ENCODE peak calls at places on chromosomes 3 and 15, in seven cellular contexts. H is cardiac muscle cell, E is heart right ventricle, U is lung, D is mucosa of descending colon, Q is neuronal stem cell, A is right cardiac atrium. V is an unnamed sample. For H3K4me1, the result is how much of the 10 kb centered on the place peaks cover.

GRCh38 chr15:68620721-68621528 is 42.1 kb downstream of the CORO2B start:
- DNase-seq in D (peak), U (peak), E (peak), H (peak), A (peak), Q (no peak), V (peak)

GRCh38 chr3:14775011-14775410 is 43.8 kb upstream of the FGD5 start:
- DNase-seq in E (no peak), U (no peak), A (no peak), Q (no peak), H (no peak), D (no peak), V (no peak)

GRCh38 chr15:52148409-52148808 is 35.8 kb upstream of the BCL2L10 start:
- DNase-seq in A (no peak), D (no peak), H (no peak), E (no peak), U (no peak), Q (no peak), V (no peak)

GRCh38 chr3:172591876-172592771 is 68.9 kb upstream of the TNFSF10 start:
- DNase-seq in Q (no peak), A (no peak), E (no peak), H (no peak), U (no peak), D (no peak), V (no peak)

GRCh38 chr3:128297401-128298138 is 144.3 kb downstream of the EEFSEC start:
- DNase-seq in A (peak), U (no peak), E (no peak), H (peak), Q (no peak), D (no peak), V (no peak)

GRCh38 chr3:138188013-138188352 is 882 bp downstream of the ARMC8 start:
- DNase-seq in A (no peak), U (no peak), Q (no peak), E (no peak), D (no peak), H (peak), V (no peak)

GRCh38 chr15:37106490-37107001 is 6.2 kb upstream of the MEIS2 start:
- DNase-seq in H (peak), E (peak), A (peak), Q (peak), U (no peak), D (no peak), V (peak)

GRCh38 chr3:149790265-149790664 is 2.1 kb downstream of the ANKUB1 start:
- DNase-seq in A (no peak), U (no peak), E (no peak), Q (no peak), H (no peak), D (no peak), V (no peak)

GRCh38 chr3:87792532-87793321 is 266.1 kb downstream of the CGGBP1 start:
- DNase-seq in A (peak), D (peak), E (peak), U (peak), H (peak), Q (peak), V (peak)

GRCh38 chr3:144770813-144771400 is 799.3 kb downstream of the DIPK2A start:
- DNase-seq in D (no peak), Q (peak), A (no peak), U (no peak), E (no peak), H (peak), V (no peak)

GRCh38 chr15:89971592-89971997 is 29.5 kb upstream of the ZNF710 start:
- DNase-seq in Q (peak), E (peak), H (peak), U (peak), A (peak), D (peak), V (no peak)

GRCh38 chr3:148433665-148434064 is 264.0 kb upstream of the AGTR1 start:
- DNase-seq in H (no peak), Q (no peak), E (no peak), A (no peak), D (no peak), U (no peak), V (no peak)

GRCh38 chr15:67120839-67121540 is 55.6 kb downstream of the SMAD3 start:
- DNase-seq in A (peak), E (peak), H (peak), U (peak), D (peak), Q (no peak), V (peak)

GRCh38 chr15:48981941-48982340 is 18.2 kb upstream of the SHC4 start:
- DNase-seq in A (no peak), Q (no peak), U (no peak), D (no peak), H (peak), E (no peak), V (no peak)

GRCh38 chr15:28269097-28269496 is 52.9 kb downstream of the HERC2 start:
- DNase-seq in D (no peak), E (peak), H (no peak), U (no peak), Q (no peak), A (peak), V (no peak)

GRCh38 chr3:125090649-125091048 is 34.9 kb upstream of the HEG1 start:
- DNase-seq in E (no peak), A (no peak), U (no peak), H (no peak), Q (no peak), D (no peak), V (no peak)

GRCh38 chr3:197847866-197848401 is 56.9 kb downstream of the LRCH3 start:
- DNase-seq in A (no peak), U (no peak), Q (no peak), H (no peak), D (no peak), E (no peak), V (no peak)

GRCh38 chr3:121436641-121437040 is 109.1 kb downstream of the POLQ start:
- DNase-seq in Q (no peak), H (no peak), E (no peak), D (no peak), A (no peak), U (no peak), V (no peak)

GRCh38 chr15:29687939-29688884 is 134.1 kb downstream of the TJP1 start:
- DNase-seq in A (no peak), H (no peak), D (peak), E (no peak), Q (no peak), U (no peak), V (peak)

GRCh38 chr3:72043212-72044133 is 258.5 kb upstream of the PROK2 start:
- DNase-seq in H (peak), U (no peak), Q (no peak), A (no peak), E (no peak), D (no peak), V (no peak)

GRCh38 chr3:60064210-60065178 is 1014.7 kb upstream of the CFAP20DC start:
- DNase-seq in D (no peak), A (no peak), Q (no peak), H (no peak), U (no peak), E (no peak), V (no peak)

GRCh38 chr3:120203016-120203415 is 82.0 kb downstream of the GPR156 start:
- DNase-seq in H (peak), A (no peak), E (no peak), D (no peak), Q (no peak), U (peak), V (no peak)

GRCh38 chr3:186824430-186825139 is 17.9 kb upstream of the ADIPOQ start:
- DNase-seq in A (no peak), E (no peak), D (no peak), U (no peak), H (no peak), Q (no peak), V (no peak)

GRCh38 chr15:87528873-87529272 is 727.7 kb downstream of the NTRK3 start:
- DNase-seq in Q (no peak), E (no peak), D (no peak), U (no peak), H (no peak), A (no peak), V (no peak)

GRCh38 chr3:162143181-162143580 is 646.6 kb downstream of the OTOL1 start:
- DNase-seq in D (no peak), U (no peak), A (no peak), E (no peak), Q (no peak), H (no peak), V (no peak)

DNA sequence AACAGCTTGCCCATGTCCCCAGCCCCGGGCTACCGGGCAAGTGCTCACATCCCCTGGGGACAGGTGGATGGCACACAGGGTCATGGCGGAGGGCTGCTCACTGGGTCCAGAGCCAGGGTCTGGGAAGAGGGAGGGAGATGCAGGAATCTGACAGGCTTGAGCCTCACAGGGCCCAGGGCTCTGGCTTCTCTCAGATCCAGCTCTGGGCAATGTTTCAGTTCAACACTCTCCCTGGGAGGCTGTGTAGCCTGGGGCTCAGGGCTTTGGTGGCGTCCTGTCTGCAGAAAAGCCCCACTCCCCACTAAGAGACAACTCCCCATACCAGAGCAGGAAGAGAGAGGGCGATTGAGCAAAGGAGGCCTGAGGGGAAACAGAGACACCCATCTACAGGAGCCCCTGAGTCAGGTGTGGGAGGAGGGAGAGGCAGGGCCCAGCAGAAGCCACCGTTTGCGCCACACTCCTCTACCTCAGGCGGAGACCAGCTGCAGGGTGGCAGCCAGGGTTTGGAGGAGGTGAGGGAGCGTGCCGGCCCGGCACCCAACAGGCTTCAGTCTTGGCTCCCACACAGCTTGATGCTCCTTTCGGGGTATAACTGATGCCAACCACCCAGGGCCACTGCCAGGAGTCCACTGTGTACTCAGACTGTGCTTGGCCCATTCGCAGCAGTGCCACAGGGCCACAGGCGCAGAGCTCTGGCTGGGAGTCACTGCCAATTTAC is 16.8 kb upstream of the SRP14 start:
- DNase-seq in D (peak), H (no peak), Q (no peak), U (no peak), A (peak), E (peak), V (peak)
- H3K4me1 ChIP-seq in D (under half), H (under half), Q (under half), U (under half), A (under half), E (half or more), V (under half)

DNA sequence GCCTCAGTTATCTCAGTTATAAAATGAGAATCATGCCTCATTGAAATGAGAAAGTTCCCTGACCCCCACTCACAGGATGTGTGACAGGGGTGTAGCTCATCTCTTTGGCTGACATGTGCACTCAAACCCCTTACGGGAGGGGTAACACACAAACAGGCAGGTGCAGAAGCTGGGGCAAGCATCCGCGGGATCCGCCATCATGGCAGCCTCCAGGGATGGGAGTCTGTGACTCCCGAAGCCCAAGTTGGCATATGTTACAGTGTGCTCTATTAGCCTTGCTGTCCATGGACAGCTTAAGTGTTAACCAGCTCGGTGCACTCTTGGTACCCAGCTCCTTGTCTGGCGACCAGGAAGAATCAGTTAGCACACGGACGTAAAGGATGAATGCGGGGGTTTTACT is 822.7 kb upstream of the SEMA6D start:
- DNase-seq in E (no peak), D (no peak), H (no peak), U (no peak), A (no peak), Q (no peak), V (peak)
- H3K4me3 ChIP-seq in E (no peak), D (no peak), H (no peak), U (no peak), A (no peak), Q (no peak), V (no peak)

GRCh38 chr15:42106278-42106677 is 11.9 kb upstream of the PLA2G4D start:
- DNase-seq in Q (no peak), D (no peak), E (no peak), H (no peak), U (peak), A (no peak), V (no peak)
- H3K4me1 ChIP-seq in Q (under half), D (under half), E (under half), H (under half), U (under half), A (under half), V (under half)

DNA sequence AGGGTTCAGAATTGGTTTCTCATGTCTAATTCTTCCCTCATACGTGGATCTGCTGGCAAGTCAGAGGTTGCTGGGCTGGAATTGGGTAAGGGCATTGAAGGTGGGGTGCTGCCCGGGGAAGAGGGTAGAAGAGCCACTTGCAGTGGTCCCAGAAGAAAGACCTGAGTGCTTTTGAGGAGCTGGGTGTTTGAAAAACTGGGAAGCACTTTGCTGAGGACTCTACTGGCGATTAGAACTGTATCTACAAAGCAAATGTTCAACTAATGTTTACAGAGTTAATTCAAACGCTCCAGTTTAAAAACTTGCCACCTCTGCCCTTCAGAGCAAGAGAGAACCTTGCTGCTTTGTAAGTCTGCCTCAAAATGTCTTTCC is 21.9 kb downstream of the TRIM71 start:
- DNase-seq in A (no peak), H (no peak), Q (no peak), E (no peak), D (no peak), U (no peak), V (no peak)
- H3K4me3 ChIP-seq in A (no peak), H (no peak), Q (no peak), E (no peak), D (no peak), U (no peak), V (no peak)

DNA sequence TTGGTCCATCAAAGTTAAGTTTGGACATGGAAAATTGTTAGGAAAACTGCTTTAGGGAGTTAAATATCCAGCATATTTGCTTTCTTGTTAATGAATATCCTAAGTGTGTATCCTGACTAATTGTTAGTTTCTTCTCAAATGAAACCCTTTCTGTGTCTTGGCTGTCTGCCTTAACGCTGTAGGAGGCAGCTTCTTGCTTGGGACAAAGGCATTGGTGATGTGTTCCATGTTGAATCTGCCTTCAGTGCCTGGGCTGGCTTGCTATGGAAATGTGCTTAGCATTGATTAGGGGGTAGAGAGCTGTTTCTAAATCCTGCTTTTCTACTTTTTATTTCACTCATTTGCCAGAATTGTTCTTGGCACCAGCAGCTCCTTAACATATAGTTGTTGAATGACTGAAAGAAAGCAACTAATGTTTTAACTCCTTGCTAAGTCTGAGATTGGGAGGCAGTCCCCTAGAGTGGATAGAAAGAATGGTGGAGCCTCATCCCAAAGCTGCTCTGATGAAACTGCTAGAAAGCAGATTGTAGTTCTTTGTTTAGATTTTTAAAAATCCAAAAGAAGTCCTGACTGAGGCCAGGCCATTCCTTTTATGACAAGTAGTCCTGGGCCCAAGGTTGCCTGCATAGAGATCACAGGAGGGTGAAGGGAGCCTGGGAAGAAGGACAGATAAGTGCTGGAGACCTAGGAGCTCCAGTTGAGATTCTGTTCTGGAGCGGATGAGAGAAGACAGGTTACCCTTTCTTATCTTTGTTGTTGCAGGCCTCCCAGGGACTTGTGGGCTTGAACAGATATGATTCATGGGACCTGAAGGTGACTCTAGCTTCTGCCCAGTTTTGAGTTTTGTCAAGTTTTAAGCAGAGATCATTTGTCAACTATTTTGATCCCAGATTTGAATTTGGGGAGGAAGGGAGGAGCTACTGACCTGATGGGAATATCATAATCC is 39.3 kb downstream of the OXNAD1 start:
- DNase-seq in U (no peak), H (no peak), A (no peak), E (no peak), D (no peak), Q (no peak), V (no peak)
- H3K4me1 ChIP-seq in U (under half), H (under half), A (under half), E (under half), D (under half), Q (under half), V (under half)

DNA sequence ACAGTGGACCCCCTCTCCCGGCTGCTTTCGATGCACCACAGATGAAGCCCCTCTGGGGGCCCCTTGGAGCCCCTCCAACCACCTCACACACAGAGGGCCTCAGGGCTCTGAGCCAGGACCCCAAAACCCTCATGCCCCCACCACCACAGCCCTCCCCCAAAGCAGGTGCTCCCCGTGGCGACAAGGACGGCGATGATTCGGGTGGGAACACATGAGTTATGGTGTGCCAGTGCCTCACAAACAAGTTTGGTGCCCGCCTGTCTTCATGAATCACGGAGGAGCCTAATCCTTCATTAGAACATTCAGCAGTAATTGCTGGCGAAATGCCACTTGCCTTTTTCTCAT is 157.3 kb downstream of the TLE3 start:
- DNase-seq in U (no peak), Q (no peak), D (no peak), E (no peak), A (no peak), H (no peak), V (no peak)
- H3K4me3 ChIP-seq in U (no peak), Q (no peak), D (no peak), E (no peak), A (no peak), H (no peak), V (no peak)

DNA sequence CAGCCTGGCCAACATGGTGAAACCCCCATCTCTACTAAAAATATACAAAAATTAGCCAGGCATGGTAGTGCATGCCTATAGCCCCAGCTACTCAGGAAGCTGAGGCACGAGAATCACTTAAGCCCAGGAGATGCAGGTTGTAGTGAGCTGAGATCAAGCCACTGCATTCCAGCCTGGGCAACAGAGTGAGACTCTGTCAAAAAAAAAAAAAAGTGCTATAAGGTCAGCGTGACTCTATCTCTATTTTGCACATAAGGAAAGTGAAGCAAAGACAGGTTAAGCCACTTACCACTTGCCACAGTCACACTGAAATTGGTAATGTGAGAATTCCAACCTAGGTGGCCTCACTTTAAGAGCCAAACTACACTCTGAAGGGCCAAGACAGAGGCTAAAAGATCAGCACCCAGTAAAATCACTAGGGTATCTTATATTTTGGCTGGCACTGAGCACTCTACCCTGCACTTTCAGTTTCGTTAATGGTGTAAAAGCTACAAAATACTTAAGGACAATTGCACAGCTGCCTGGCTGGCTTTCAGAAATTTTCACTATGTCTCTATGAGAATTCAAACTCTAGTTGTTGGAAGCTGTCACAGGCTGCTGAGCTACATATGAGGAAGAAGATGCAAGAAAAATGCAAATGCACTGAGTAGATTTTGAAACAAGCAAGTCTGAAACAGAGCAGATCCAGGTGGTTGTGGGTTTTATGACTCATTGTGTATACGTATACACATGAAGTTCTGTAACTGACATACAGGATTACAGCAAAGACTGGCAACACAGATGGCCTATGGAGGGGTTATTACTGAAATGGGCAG is 32.7 kb downstream of the TRANK1 start:
- DNase-seq in E (no peak), H (peak), D (no peak), Q (no peak), U (no peak), A (no peak), V (no peak)
- H3K4me1 ChIP-seq in E (under half), H (under half), D (under half), Q (under half), U (under half), A (under half), V (under half)